ENCODE peak calls at places on chromosomes 2 and 18, in four cellular contexts. J is fibroblast of lung, W is uterus, F is GM12865. I is an unnamed sample.

GRCh38 chr2:33130544-33130943 is 183.8 kb downstream of the LTBP1 start:
- DNase-seq in J (no peak), W (no peak), F (no peak), I (no peak)

GRCh38 chr2:201414099-201415023 is 36.9 kb downstream of the TRAK2 start:
- DNase-seq in J (peak; percentile 75), W (no peak), F (peak; percentile 52), I (no peak)

GRCh38 chr18:80233899-80234298 is 13.4 kb downstream of the PARD6G start:
- DNase-seq in J (no peak), W (no peak), F (no peak), I (no peak)

GRCh38 chr2:38152913-38153312 is 77.0 kb upstream of the CYP1B1 start:
- DNase-seq in F (no peak), J (no peak), W (no peak), I (no peak)

GRCh38 chr2:240991378-240992263 is 6.8 kb upstream of the SNED1 start:
- DNase-seq in F (no peak), W (peak; percentile 93), J (peak; percentile 97), I (no peak)

GRCh38 chr2:181678033-181678586 is 2.2 kb downstream of the NEUROD1 start:
- DNase-seq in W (no peak), F (peak; percentile 73), J (peak; percentile 79), I (peak; percentile 36)

GRCh38 chr2:27184115-27184514 is 27.7 kb upstream of the ATRAID start:
- DNase-seq in F (no peak), J (no peak), W (peak; percentile 45), I (no peak)

GRCh38 chr2:6770006-6770405 is 95.7 kb downstream of the CMPK2 start:
- DNase-seq in F (no peak), J (no peak), W (no peak), I (no peak)

GRCh38 chr2:240986787-240987411 is 11.5 kb upstream of the SNED1 start:
- DNase-seq in W (peak; percentile 67), F (no peak), J (peak; percentile 37), I (no peak)

GRCh38 chr2:939936-940620 is 10.6 kb upstream of the SNTG2 start:
- DNase-seq in J (no peak), W (no peak), F (no peak), I (no peak)

GRCh38 chr2:228657807-228658402 is 476.4 kb upstream of the SPHKAP start:
- DNase-seq in W (no peak), J (peak; percentile 29), F (peak; percentile 50), I (no peak)

GRCh38 chr18:63322246-63322645 is 2.7 kb upstream of the BCL2 start:
- DNase-seq in J (no peak), F (no peak), W (no peak), I (no peak)

DNA sequence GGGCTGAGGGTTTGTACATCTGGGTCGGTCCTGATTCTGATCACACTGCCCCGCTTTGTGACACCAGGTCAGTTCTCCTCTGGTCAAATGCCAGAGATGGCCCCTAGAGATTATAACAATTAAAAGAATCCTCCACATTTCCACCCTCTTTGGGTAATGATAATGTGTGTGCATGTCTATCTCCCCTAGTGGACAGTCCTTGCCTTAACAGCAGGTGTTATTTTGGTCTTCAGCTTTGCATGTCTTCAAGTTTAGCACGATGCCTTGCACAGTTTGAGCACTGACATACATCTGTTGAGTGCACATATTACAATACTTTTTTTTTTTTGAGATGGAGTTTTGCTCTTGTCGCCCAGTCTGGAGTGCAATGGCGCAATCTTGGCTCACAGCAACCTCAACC is 25.7 kb upstream of the COX7A2L start:
- DNase-seq in F (peak; percentile 46), J (no peak), W (no peak), I (no peak)
- TF ChIP-seq CTCF in F (peak; percentile 58), J (peak; percentile 10), W (no peak), I (peak; percentile 13)

GRCh38 chr2:216664593-216665034 is 30.7 kb downstream of the IGFBP5 start:
- DNase-seq in J (peak; percentile 73), F (no peak), W (no peak), I (no peak)
- TF ChIP-seq CTCF in J (no peak), F (no peak), W (no peak), I (no peak)

DNA sequence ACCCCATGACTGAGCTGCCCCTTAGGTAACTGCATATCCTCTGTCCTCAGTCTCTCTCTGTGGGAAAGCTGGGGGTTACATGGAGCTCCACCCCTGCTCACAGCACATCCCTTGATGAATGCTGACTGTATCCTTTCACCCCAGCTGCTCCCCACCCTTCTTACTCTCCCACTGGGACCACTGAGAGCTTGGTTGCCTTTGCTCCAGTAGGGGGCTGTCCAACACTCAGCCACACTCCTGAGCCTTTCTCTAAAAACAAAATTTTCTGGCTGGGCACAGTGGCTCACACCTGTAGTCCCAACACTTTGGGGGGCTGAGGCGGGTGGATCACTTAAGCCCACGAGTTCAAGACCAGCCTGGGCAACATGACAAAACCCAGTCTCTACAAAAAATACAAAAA is 89.2 kb upstream of the MSH2 start:
- DNase-seq in J (no peak), F (no peak), W (no peak), I (no peak)
- TF ChIP-seq CTCF in J (no peak), F (no peak), W (no peak), I (no peak)

DNA sequence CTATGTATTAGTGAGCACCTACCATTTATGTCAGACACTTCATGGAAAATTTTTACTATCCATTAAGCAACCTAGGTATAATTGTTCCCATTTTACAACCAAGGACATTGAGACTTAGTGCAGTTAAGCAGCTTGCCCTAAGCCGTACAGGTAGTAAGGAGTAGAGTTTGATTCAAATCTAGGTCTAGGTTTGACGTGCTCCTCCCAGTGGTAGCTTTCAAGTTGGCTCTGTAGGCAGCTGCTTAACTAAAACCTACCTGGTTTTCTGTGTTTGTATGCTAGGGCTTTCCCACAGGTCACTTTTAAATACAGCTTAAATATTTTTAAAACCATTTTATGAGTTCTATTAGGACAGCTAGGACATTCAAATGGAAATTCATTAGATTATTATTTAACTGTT is 69.7 kb downstream of the NUP35 start:
- DNase-seq in F (no peak), J (no peak), W (no peak), I (no peak)
- TF ChIP-seq CTCF in F (no peak), J (no peak), W (no peak), I (no peak)

I was measured in natural killer cell.